ENCODE peak calls at places on chromosomes 2 and 18, in four cellular contexts. D, E, U and Y are unnamed samples.

GRCh38 chr18:79532690-79533058 is 136.9 kb downstream of the NFATC1 start:
- DNase-seq in D (no peak), E (no peak), U (peak; percentile 56), Y (peak; percentile 15)

GRCh38 chr18:24086082-24086481 is 52.8 kb upstream of the CABYR start:
- DNase-seq in D (no peak), E (peak; percentile 27), U (no peak), Y (no peak)

GRCh38 chr2:180046202-180046601 is 39.1 kb upstream of the CWC22 start:
- DNase-seq in D (no peak), E (no peak), U (no peak), Y (no peak)

GRCh38 chr2:230575640-230576324 is 136.9 kb upstream of the CAB39 start:
- DNase-seq in D (no peak), E (no peak), U (no peak), Y (no peak)

GRCh38 chr2:200668473-200668872 is 82.7 kb downstream of the AOX1 start:
- DNase-seq in D (no peak), E (no peak), U (no peak), Y (no peak)

GRCh38 chr18:47929681-47930085 is 776 bp downstream of the SMAD2 start:
- DNase-seq in D (peak; percentile 21), E (no peak), U (no peak), Y (no peak)

GRCh38 chr2:109712126-109712455 is 82.0 kb upstream of the RGPD5 start:
- DNase-seq in D (no peak), E (no peak), U (no peak), Y (no peak)

GRCh38 chr2:133642831-133643230 is 74.6 kb upstream of the NCKAP5 start:
- DNase-seq in D (no peak), E (no peak), U (no peak), Y (no peak)

GRCh38 chr2:207479198-207479785 is 50.5 kb upstream of the CREB1 start:
- DNase-seq in D (no peak), E (no peak), U (no peak), Y (no peak)

GRCh38 chr2:62578837-62579640 is 73.0 kb upstream of the TMEM17 start:
- DNase-seq in D (no peak), E (no peak), U (no peak), Y (no peak)

GRCh38 chr2:70855679-70856078 is 20.1 kb upstream of the CD207 start:
- DNase-seq in D (no peak), E (no peak), U (no peak), Y (no peak)

GRCh38 chr2:234593636-234594035 is 96.8 kb upstream of the ARL4C start:
- DNase-seq in D (no peak), E (no peak), U (no peak), Y (no peak)

GRCh38 chr2:59584958-59585357 is 968.5 kb downstream of the BCL11A start:
- DNase-seq in D (no peak), E (peak; percentile 9), U (no peak), Y (no peak)

GRCh38 chr2:37679072-37679695 is 7.7 kb upstream of the CDC42EP3 start:
- DNase-seq in D (no peak), E (peak; percentile 36), U (no peak), Y (no peak)

GRCh38 chr2:40654346-40654745 is 202.5 kb upstream of the SLC8A1 start:
- DNase-seq in D (no peak), E (no peak), U (no peak), Y (no peak)

GRCh38 chr2:44087037-44087713 is 81.5 kb upstream of the PPM1B start:
- DNase-seq in D (peak; percentile 86), E (peak; percentile 77), U (peak; percentile 95), Y (peak; percentile 84)

GRCh38 chr2:9078405-9078804 is 74.9 kb upstream of the MBOAT2 start:
- DNase-seq in D (no peak), E (no peak), U (no peak), Y (no peak)

DNA sequence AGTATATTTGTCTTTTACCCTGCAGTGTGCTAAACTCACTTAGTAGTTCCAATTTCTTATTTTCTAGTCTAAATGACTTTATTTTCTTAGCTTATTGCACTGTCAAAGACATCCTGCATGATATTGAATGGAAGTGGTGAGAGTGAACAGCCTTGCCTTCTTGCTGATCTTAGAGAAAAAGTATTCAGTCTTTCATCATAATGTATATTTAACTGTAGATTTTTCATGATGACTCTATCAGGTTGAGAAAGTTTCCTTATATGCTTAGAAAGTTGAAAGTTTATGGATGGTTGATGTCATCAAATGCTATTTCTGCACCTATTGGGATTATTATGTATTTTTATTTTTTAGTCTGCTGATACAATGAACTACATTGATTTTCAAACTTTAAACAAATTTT is 21.3 kb upstream of the COL3A1 start:
- DNase-seq in D (no peak), E (no peak), U (no peak), Y (no peak)
- H3K4me3 ChIP-seq in D (no peak overlapping the region), E (no peak overlapping the region), U (no peak overlapping the region), Y (no peak overlapping the region)

GRCh38 chr2:54639609-54640008 is 83.9 kb upstream of the EML6 start:
- DNase-seq in D (no peak), E (no peak), U (no peak), Y (no peak)

GRCh38 chr2:54640834-54641540 is 82.5 kb upstream of the EML6 start:
- DNase-seq in D (no peak), E (no peak), U (no peak), Y (no peak)

GRCh38 chr2:54642684-54643430 is 80.6 kb upstream of the EML6 start:
- DNase-seq in D (no peak), E (no peak), U (no peak), Y (no peak)

GRCh38 chr2:54644236-54644635 is 79.2 kb upstream of the EML6 start:
- DNase-seq in D (no peak), E (no peak), U (no peak), Y (no peak)

DNA sequence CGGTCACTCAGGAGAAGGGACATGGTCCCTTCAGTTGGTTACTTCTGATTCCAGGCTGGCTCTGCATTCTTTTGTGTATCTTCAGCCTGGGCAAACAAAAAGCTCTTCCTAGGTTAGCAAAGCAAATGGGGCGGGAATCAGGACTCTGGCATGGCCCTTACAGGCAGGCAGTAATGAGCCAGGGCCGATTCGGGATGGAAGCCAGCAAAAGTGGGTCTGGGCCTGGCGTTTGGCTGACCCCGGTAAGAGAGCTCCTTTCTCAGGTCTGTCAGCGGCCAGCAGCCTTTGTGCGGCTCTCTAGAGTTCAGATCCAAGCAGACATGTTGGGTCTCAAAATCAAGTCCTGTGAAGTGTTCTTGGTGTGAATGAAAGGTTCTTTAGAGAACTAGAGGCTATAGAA is 81.5 kb upstream of the EML6 start:
- DNase-seq in D (no peak), E (no peak), U (no peak), Y (peak; percentile 56)
- H3K4me1 ChIP-seq in D (peaks cover 7% of the 10 kb centered on the region), E (no peaks in the 10 kb centered on the region), U (peaks cover 2% of the 10 kb centered on the region), Y (peaks cover 70% of the 10 kb centered on the region)

GRCh38 chr2:191614759-191615158 is 63.2 kb upstream of the NABP1 start:
- DNase-seq in D (no peak), E (no peak), U (no peak), Y (no peak)

GRCh38 chr2:191618789-191619185 is 59.1 kb upstream of the NABP1 start:
- DNase-seq in D (no peak), E (no peak), U (no peak), Y (no peak)

GRCh38 chr2:191620144-191620543 is 57.8 kb upstream of the NABP1 start:
- DNase-seq in D (no peak), E (no peak), U (no peak), Y (no peak)

GRCh38 chr2:191617589-191617988 is 60.3 kb upstream of the NABP1 start:
- DNase-seq in D (no peak), E (no peak), U (no peak), Y (no peak)

DNA sequence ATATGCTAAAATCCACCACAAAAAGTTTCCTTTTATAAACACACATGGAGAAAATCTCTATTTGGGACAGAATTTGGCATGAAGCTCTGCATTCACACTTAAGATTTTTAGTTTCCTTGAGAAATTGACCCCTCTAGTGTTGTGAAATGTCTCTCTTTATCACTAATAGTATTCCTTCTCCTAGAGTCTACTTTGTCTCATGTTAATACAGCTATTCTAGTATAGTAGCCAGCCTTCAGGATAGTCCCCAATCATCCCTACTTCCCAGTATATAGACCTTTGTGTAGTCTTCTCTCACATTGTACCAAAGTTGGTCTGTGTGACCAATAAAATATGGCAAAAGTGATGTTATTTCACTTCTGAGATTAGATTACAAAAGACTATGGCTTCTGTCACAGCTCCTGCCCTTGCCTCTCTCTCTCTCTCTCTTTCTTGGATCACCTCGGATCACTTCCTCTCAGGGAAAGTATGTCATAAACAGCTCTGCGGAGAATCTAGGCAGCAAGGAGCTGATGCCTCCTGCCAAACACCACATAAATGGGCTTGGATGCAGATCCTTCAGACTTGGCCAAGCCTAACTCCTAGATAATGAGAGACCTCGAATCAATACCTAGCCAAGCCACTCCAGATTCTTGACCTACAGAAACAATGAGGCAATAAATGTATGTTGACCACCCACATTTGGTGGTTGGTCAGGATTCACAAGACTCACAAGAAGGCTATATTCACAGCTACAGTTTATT is 59.7 kb upstream of the NABP1 start:
- DNase-seq in D (no peak), E (no peak), U (no peak), Y (no peak)
- H3K4me3 ChIP-seq in D (no peak overlapping the region), E (no peak overlapping the region), U (no peak overlapping the region), Y (no peak overlapping the region)

GRCh38 chr2:47064076-47064475 is 91.0 kb downstream of the STPG4 start:
- DNase-seq in D (no peak), E (no peak), U (no peak), Y (no peak)

GRCh38 chr2:47060652-47061170 is 94.4 kb downstream of the STPG4 start:
- DNase-seq in D (no peak), E (no peak), U (peak; percentile 71), Y (no peak)

GRCh38 chr2:47061989-47062678 is 93.0 kb downstream of the STPG4 start:
- DNase-seq in D (no peak), E (no peak), U (no peak), Y (no peak)

GRCh38 chr2:47063159-47063930 is 91.8 kb downstream of the STPG4 start:
- DNase-seq in D (no peak), E (no peak), U (peak; percentile 74), Y (no peak)

DNA sequence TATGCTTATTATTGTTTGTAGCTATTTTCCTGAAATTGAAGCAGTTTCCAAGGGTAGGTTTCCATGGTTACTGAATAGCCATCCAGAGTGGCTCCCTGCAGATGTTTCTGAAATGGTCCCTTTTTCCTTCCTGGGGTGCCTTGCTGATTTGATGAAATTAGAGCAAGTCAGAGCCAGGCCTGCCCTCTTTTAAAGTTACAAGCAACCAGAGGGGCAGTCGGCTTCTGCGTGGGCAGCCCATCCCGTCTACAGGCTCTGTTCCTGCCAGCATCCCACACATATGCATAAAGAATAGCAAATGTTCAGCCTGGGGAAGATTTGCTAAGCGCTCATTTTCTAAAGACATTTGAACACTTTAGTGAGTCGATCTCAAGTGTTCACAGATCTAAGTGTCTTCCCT is 92.4 kb downstream of the STPG4 start:
- DNase-seq in D (no peak), E (no peak), U (no peak), Y (no peak)
- H3K4me1 ChIP-seq in D (peaks cover 59% of the 10 kb centered on the region), E (peaks cover 18% of the 10 kb centered on the region), U (no peaks in the 10 kb centered on the region), Y (peaks cover 86% of the 10 kb centered on the region)